ENCODE peak calls at places on chromosomes 7 and 10, in eight cellular contexts. S, D, J, Q, Z, C, T and N are unnamed samples.

GRCh38 chr10:6699336-6699735 is 119.3 kb upstream of the PRKCQ start:
- DNase-seq in Z (no peak), J (no peak), D (no peak), C (no peak), T (no peak), Q (no peak), S (no peak), N (no peak)

GRCh38 chr7:6536262-6536770 is 14.9 kb downstream of the GRID2IP start:
- DNase-seq in C (no peak), S (no peak), D (no peak), J (peak), T (no peak), Q (no peak), Z (no peak), N (no peak)

GRCh38 chr10:105785721-105786120 is 1144.6 kb downstream of the SORCS3 start:
- DNase-seq in J (no peak), Z (no peak), T (no peak), D (no peak), C (no peak), S (no peak), Q (no peak), N (no peak)

GRCh38 chr7:116210345-116211005 is at the start of gene TES:
- DNase-seq in J (no peak), T (peak), D (peak), Z (no peak), C (peak), Q (peak), S (peak), N (peak)

GRCh38 chr7:22109761-22110160 is 164.1 kb upstream of the CDCA7L start:
- DNase-seq in S (no peak), J (no peak), T (no peak), Q (peak), D (peak), C (peak), Z (no peak), N (peak)

GRCh38 chr10:93995598-93996271 is 2.0 kb downstream of the PLCE1 start:
- DNase-seq in D (no peak), J (no peak), Z (no peak), S (no peak), T (no peak), Q (no peak), C (no peak), N (no peak)

GRCh38 chr7:32890553-32891045 is 961 bp downstream of the KBTBD2 start:
- DNase-seq in J (peak), T (peak), D (no peak), S (no peak), Q (peak), C (peak), Z (no peak), N (peak)

GRCh38 chr7:8305625-8306388 is 43.8 kb upstream of the ICA1 start:
- DNase-seq in J (no peak), T (no peak), S (no peak), D (no peak), Q (no peak), C (no peak), Z (no peak), N (no peak)

GRCh38 chr10:2584385-2584784 is 483.0 kb upstream of the PFKP start:
- DNase-seq in Z (no peak), Q (no peak), D (no peak), C (no peak), T (no peak), J (no peak), S (no peak), N (no peak)

GRCh38 chr10:130403153-130403890 is 267.1 kb downstream of the GLRX3 start:
- DNase-seq in Q (no peak), T (no peak), J (no peak), D (no peak), Z (no peak), S (no peak), C (no peak), N (peak)

GRCh38 chr7:134750083-134751062 is 29.1 kb upstream of the CALD1 start:
- DNase-seq in Z (peak), D (no peak), J (peak), S (no peak), Q (peak), C (peak), T (peak), N (no peak)

GRCh38 chr10:13990918-13991317 is 339.8 kb downstream of the FRMD4A start:
- DNase-seq in C (no peak), Q (no peak), Z (no peak), D (no peak), T (no peak), S (peak), J (no peak), N (no peak)

GRCh38 chr7:131327049-131327625 is 539 bp upstream of the MKLN1 start:
- DNase-seq in J (peak), D (peak), Q (peak), C (no peak), S (no peak), T (no peak), Z (no peak), N (no peak)

GRCh38 chr10:12350167-12350872 is 973 bp downstream of the CAMK1D start:
- DNase-seq in S (peak), T (peak), J (peak), Z (no peak), C (peak), D (peak), Q (no peak), N (peak)

GRCh38 chr7:106127984-106128780 is 16.1 kb upstream of the SYPL1 start:
- DNase-seq in D (no peak), S (no peak), Z (no peak), C (no peak), T (no peak), Q (no peak), J (no peak), N (no peak)

GRCh38 chr7:148698397-148699023 is at the start of gene CUL1:
- DNase-seq in J (peak), Q (peak), C (peak), T (peak), D (peak), S (peak), Z (peak), N (peak)

GRCh38 chr10:122126763-122127659 is 138.0 kb downstream of the TACC2 start:
- DNase-seq in D (no peak), S (no peak), Z (no peak), Q (no peak), T (no peak), C (no peak), J (no peak), N (no peak)

GRCh38 chr7:148940702-148941597 is 56.9 kb upstream of the EZH2 start:
- DNase-seq in S (peak), Q (peak), T (peak), J (peak), D (peak), Z (peak), C (peak), N (peak)

GRCh38 chr7:128874140-128875031 is 11.7 kb downstream of the ATP6V1F start:
- DNase-seq in Q (peak), J (no peak), Z (no peak), S (peak), T (no peak), C (no peak), D (peak), N (peak)

GRCh38 chr7:98133621-98134266 is 27.1 kb downstream of the LMTK2 start:
- DNase-seq in C (no peak), Z (no peak), Q (no peak), D (no peak), T (no peak), S (no peak), J (no peak), N (no peak)

GRCh38 chr7:96920064-96920463 is 85.3 kb upstream of the DLX6 start:
- DNase-seq in T (no peak), C (no peak), Q (no peak), D (no peak), J (no peak), S (no peak), Z (no peak), N (no peak)

DNA sequence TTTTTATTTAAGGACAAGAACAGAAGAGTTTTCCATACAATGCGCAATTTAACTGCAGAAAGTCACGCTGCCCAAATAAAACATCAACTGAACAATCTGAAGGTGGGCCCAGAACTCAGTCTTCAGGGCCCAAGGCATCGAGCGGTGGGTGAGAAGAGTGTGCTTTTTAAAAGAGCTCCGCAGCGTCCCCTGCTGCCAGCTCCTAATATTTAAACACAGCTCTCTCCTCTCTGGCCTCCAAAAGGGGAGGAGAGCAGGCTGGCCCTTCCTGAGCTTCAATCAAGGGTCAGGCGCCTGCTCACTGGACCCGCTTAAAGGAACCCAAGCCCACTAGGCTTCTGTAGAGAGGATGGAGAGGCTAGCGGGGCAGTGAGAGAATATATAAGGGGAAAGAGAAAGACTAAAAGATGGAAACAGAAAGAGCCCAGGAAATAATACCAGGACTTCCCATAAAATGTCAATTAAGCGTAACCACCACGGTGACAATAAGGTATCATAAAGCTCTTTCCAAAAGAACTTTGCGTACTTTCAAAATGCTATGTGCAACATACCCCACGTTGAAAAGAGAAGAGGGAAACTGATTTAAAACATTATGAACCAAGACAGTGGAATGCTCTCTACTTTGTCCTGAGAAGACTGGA is 2.8 kb downstream of the FAM53B start:
- DNase-seq in T (peak), J (peak), S (peak), Q (peak), Z (peak), C (peak), D (peak), N (peak)
- TF ChIP-seq CTCF in T (peak), J (peak), S (peak), Q (peak), Z (peak), C (peak), D (peak), N (peak)

GRCh38 chr7:151245360-151246160 is 2.9 kb downstream of the SMARCD3 start:
- DNase-seq in S (no peak), Q (peak), D (peak), Z (no peak), J (no peak), T (peak), C (peak), N (no peak)
- H3K4me3 ChIP-seq in S (peak), Q (peak), D (peak), Z (peak), J (peak), T (peak), C (peak), N (peak)

GRCh38 chr10:71585579-71586092 is 133.9 kb downstream of the C10orf105 start:
- DNase-seq in Q (no peak), Z (no peak), T (no peak), J (no peak), C (no peak), S (no peak), D (no peak), N (no peak)

GRCh38 chr10:71588685-71589084 is 130.9 kb downstream of the C10orf105 start:
- DNase-seq in D (no peak), S (no peak), T (no peak), Q (no peak), J (no peak), C (no peak), Z (no peak), N (no peak)

GRCh38 chr10:71587941-71588573 is 131.5 kb downstream of the C10orf105 start:
- DNase-seq in D (no peak), J (no peak), Z (no peak), T (no peak), C (no peak), Q (no peak), S (no peak), N (no peak)

GRCh38 chr10:71590786-71591350 is 128.7 kb downstream of the C10orf105 start:
- DNase-seq in J (no peak), Z (no peak), Q (no peak), T (no peak), S (no peak), C (no peak), D (no peak), N (no peak)

GRCh38 chr10:71589617-71590551 is 129.7 kb downstream of the C10orf105 start:
- DNase-seq in C (no peak), Q (no peak), D (no peak), S (no peak), J (no peak), T (no peak), Z (no peak), N (no peak)
- H3K27ac ChIP-seq in C (no peak), Q (no peak), D (no peak), S (no peak), J (no peak), T (no peak), Z (no peak), N (no peak)

GRCh38 chr10:118106426-118106825 is 59.7 kb upstream of the RAB11FIP2 start:
- DNase-seq in D (no peak), J (no peak), T (no peak), Z (no peak), C (peak), Q (peak), S (no peak), N (peak)
- TF ChIP-seq CTCF in D (peak), J (no peak), T (no peak), Z (peak), C (peak), Q (peak), S (peak), N (peak)

GRCh38 chr10:71038921-71039320 is 150.6 kb upstream of the PCBD1 start:
- DNase-seq in Z (no peak), S (no peak), D (no peak), Q (no peak), C (no peak), J (no peak), T (no peak), N (no peak)

GRCh38 chr10:71039551-71039950 is 151.2 kb upstream of the PCBD1 start:
- DNase-seq in J (no peak), Z (no peak), D (no peak), S (no peak), C (no peak), Q (no peak), T (no peak), N (no peak)

GRCh38 chr10:71036586-71036985 is 148.2 kb upstream of the PCBD1 start:
- DNase-seq in J (no peak), C (no peak), Q (no peak), Z (no peak), S (no peak), D (no peak), T (no peak), N (no peak)

GRCh38 chr10:71036279-71036535 is 147.8 kb upstream of the PCBD1 start:
- DNase-seq in D (no peak), Z (no peak), C (no peak), S (no peak), Q (no peak), J (no peak), T (no peak), N (no peak)

DNA sequence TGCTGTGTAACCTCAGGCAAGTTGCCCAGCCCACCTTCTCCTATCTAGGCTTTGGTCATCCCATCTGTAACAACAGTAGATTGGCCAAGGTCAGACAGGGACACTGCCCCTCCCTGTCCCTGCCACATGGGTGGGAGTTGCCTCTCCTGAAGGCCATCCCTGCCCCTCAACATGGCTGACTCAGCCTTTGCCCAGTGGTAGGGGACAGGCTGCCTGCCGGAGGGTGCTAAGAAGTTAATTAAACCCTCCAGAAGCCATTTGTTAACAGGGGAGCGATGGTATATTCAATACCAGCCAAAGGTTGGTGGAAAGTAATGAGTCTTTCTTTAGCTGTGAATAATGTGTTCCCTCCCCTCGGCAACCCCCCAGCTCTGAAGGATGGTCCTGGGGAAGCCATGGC is 149.9 kb upstream of the PCBD1 start:
- DNase-seq in T (no peak), C (no peak), D (no peak), Z (no peak), Q (no peak), S (no peak), J (no peak), N (no peak)
- H3K4me3 ChIP-seq in T (no peak), C (no peak), D (no peak), Z (no peak), Q (no peak), S (no peak), J (no peak), N (no peak)